ENCODE peak calls at places on chromosomes 4 and X, in eight cellular contexts. Y is cardiac fibroblast, D is HT1080, L is NCI-H2081, B is HFF-Myc, O is AG20443, W is NCI-H1436 treated with DMSO at 0.1 percent for 48 hours, R is right cardiac atrium. C is an unnamed sample.

GRCh38 chrX:106144755-106145639 is 23.1 kb upstream of the PWWP3B start:
- DNase-seq in Y (peak; percentile 55), D (no peak), L (no peak), B (no peak), O (no peak), W (no peak), R (peak; percentile 79), C (no peak)

GRCh38 chr4:169898095-169898494 is 128.1 kb downstream of the MFAP3L start:
- DNase-seq in Y (no peak), D (no peak), L (no peak), B (no peak), O (no peak), W (no peak), R (no peak), C (no peak)

GRCh38 chrX:47078129-47079043 is at the start of gene RGN:
- DNase-seq in Y (no peak), D (no peak), L (no peak), B (no peak), O (peak; percentile 50), W (no peak), R (peak; percentile 75), C (no peak)

GRCh38 chr4:185395255-185395955 is at the start of gene LRP2BP:
- DNase-seq in Y (no peak), D (no peak), L (no peak), B (no peak), O (no peak), W (no peak), R (no peak), C (no peak)

GRCh38 chrX:23662187-23662586 is 5.1 kb upstream of the PRDX4 start:
- DNase-seq in Y (no peak), D (no peak), L (no peak), B (no peak), O (no peak), W (no peak), R (no peak), C (no peak)

GRCh38 chr4:129064717-129065116 is 28.6 kb downstream of the SCLT1 start:
- DNase-seq in Y (peak; percentile 62), D (peak; percentile 2), L (no peak), B (peak; percentile 22), O (peak; percentile 17), W (no peak), R (no peak), C (no peak)

GRCh38 chr4:156829194-156829593 is 142.4 kb downstream of the PDGFC start:
- DNase-seq in Y (peak; percentile 84), D (no peak), L (no peak), B (no peak), O (peak; percentile 57), W (no peak), R (no peak), C (no peak)

GRCh38 chr4:25351777-25352421 is 25.2 kb upstream of the ANAPC4 start:
- DNase-seq in Y (peak; percentile 33), D (peak; percentile 89), L (no peak), B (no peak), O (peak; percentile 80), W (no peak), R (no peak), C (peak; percentile 42)

GRCh38 chr4:22595684-22596083 is 79.8 kb upstream of the ADGRA3 start:
- DNase-seq in Y (no peak), D (peak; percentile 34), L (no peak), B (no peak), O (no peak), W (no peak), R (no peak), C (peak; percentile 19)

GRCh38 chrX:87961471-87961870 is 443.9 kb downstream of the KLHL4 start:
- DNase-seq in Y (no peak), D (no peak), L (peak; percentile 87), B (no peak), O (no peak), W (no peak), R (no peak), C (no peak)

GRCh38 chrX:47361538-47362511 is 8.6 kb upstream of the ZNF157 start:
- DNase-seq in Y (peak; percentile 96), D (peak; percentile 56), L (peak; percentile 97), B (peak; percentile 80), O (peak; percentile 91), W (peak; percentile 85), R (peak; percentile 89), C (peak; percentile 82)